ENCODE peak calls at places on chromosomes 11 and 22, in ten cellular contexts. B is tibial nerve; E is CD8-positive, alpha-beta T cell; J is heart right ventricle; U is brain microvascular endothelial cell; I is hepatocyte; R is progenitor cell of endocrine pancreas; Q is AG10803; F is foreskin fibroblast; M is MCF 10A. W is an unnamed sample.

GRCh38 chr22:50571264-50572175 is 6.7 kb downstream of the CPT1B start:
- DNase-seq in U (no peak), E (no peak), B (no peak), J (peak; percentile 45), I (no peak), M (no peak), R (no peak), Q (no peak), F (no peak), W (no peak)

GRCh38 chr11:76810151-76810853 is 27.1 kb downstream of the TSKU start:
- DNase-seq in B (no peak), I (no peak), R (no peak), Q (peak; percentile 29), J (no peak), F (no peak), E (peak; percentile 22), U (peak; percentile 51), M (peak; percentile 78), W (no peak)

GRCh38 chr11:127105578-127105977 is 105.0 kb upstream of the KIRREL3 start:
- DNase-seq in J (no peak), Q (no peak), F (no peak), U (no peak), R (no peak), M (no peak), E (no peak), I (no peak), B (no peak), W (no peak)

GRCh38 chr11:82864268-82864667 is 36.0 kb downstream of the PRCP start:
- DNase-seq in B (peak; percentile 53), F (peak; percentile 85), R (peak; percentile 11), J (peak; percentile 28), I (peak; percentile 69), Q (peak; percentile 47), E (peak; percentile 19), U (peak; percentile 45), M (peak; percentile 81), W (no peak)

GRCh38 chr11:114284021-114284420 is 12.2 kb upstream of the NNMT start:
- DNase-seq in I (no peak), R (no peak), B (no peak), E (no peak), F (no peak), M (peak; percentile 57), U (no peak), Q (peak; percentile 36), J (no peak), W (no peak)

GRCh38 chr22:32042924-32043323 is at the start of gene SLC5A1:
- DNase-seq in J (no peak), Q (no peak), R (no peak), M (peak; percentile 50), B (no peak), E (no peak), U (no peak), I (no peak), F (no peak), W (no peak)

GRCh38 chr22:39092111-39092867 is 4.8 kb upstream of the APOBEC3H start:
- DNase-seq in M (no peak), R (no peak), B (no peak), I (no peak), U (no peak), Q (no peak), F (no peak), E (no peak), J (no peak), W (no peak)

GRCh38 chr11:48107188-48107704 is 109.4 kb upstream of the OR4B1 start:
- DNase-seq in J (no peak), M (no peak), F (peak; percentile 74), I (no peak), R (no peak), Q (peak; percentile 65), B (no peak), U (no peak), E (no peak), W (no peak)

GRCh38 chr11:17930544-17931144 is 82.2 kb downstream of the SERGEF start:
- DNase-seq in B (no peak), F (no peak), E (no peak), Q (no peak), M (no peak), R (no peak), U (no peak), I (no peak), J (no peak), W (no peak)

GRCh38 chr11:17927643-17928343 is 85.1 kb downstream of the SERGEF start:
- DNase-seq in U (no peak), Q (peak; percentile 82), J (no peak), F (peak; percentile 93), I (peak; percentile 16), M (no peak), B (no peak), E (no peak), R (no peak), W (no peak)

GRCh38 chr11:17924713-17925112 is 88.1 kb downstream of the SERGEF start:
- DNase-seq in Q (no peak), U (no peak), J (no peak), I (no peak), E (no peak), R (no peak), F (no peak), M (no peak), B (no peak), W (no peak)

GRCh38 chr11:17929171-17929570 is 83.7 kb downstream of the SERGEF start:
- DNase-seq in Q (no peak), I (no peak), E (no peak), F (no peak), J (no peak), B (no peak), R (no peak), M (no peak), U (no peak), W (no peak)

DNA sequence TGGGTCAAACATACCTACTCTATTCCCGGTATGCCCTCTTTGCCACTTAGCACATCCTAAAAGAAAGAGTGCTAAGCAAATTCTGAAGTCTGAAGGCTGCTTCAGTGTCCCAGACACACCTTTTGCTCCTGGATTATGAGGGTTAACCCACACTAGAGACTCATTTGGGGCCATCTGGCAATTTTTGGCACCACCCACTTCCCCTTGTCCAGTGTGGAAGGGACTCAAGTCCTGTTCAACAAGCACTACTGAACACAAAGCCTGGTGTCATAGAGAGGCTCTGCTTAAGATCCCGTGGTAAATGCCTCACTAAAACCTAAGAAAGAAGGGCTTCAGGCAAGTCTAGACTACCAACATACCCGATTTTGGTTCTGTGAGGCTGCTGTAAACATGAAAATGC is 85.8 kb downstream of the SERGEF start:
- DNase-seq in Q (no peak), B (no peak), F (no peak), R (no peak), J (no peak), M (no peak), I (no peak), E (no peak), U (no peak), W (no peak)
- TF ChIP-seq CTCF in Q (no peak), B (no peak), F (no peak), R (no peak), J (no peak), M (no peak), I (no peak), E (no peak), U (no peak), W (no peak)

GRCh38 chr11:39367526-39367925 is 2091.9 kb downstream of the LRRC4C start:
- DNase-seq in J (no peak), B (no peak), F (no peak), U (no peak), E (no peak), R (no peak), I (no peak), M (no peak), Q (no peak), W (no peak)

GRCh38 chr11:39365809-39366436 is 2093.5 kb downstream of the LRRC4C start:
- DNase-seq in F (no peak), E (no peak), R (no peak), B (no peak), I (peak; percentile 59), J (no peak), Q (no peak), M (peak; percentile 62), U (no peak), W (no peak)

DNA sequence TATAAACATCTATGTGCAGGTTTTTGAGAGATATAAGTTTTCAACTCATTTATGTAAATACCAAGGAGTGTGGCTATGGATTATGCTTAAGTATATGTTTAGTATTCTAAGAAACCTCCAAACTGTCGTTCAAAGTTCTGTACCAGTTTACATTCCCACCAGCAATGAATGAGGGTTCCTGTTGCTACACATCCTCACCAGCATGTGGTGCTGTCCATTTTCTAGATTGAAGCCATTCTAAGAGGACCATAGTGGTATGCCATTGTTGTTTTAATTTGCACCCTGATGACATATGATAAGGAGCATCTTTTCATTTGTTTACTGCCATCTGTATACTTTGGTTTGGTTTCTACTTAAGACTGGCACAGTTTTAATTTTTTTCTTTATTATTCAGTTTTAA is 2097.9 kb downstream of the LRRC4C start:
- DNase-seq in B (no peak), F (no peak), Q (no peak), M (no peak), U (no peak), R (no peak), E (no peak), J (no peak), I (no peak), W (no peak)
- TF ChIP-seq CTCF in B (no peak), F (no peak), Q (no peak), M (no peak), U (no peak), R (no peak), E (no peak), J (no peak), I (no peak), W (no peak)

GRCh38 chr11:2732261-2732939 is 32.6 kb upstream of the KCNQ1OT1 start:
- DNase-seq in U (no peak), J (peak; percentile 17), B (no peak), F (no peak), R (no peak), I (no peak), Q (no peak), E (no peak), M (no peak), W (no peak)
- TF ChIP-seq CTCF in U (no peak), J (no peak), B (no peak), F (no peak), R (no peak), I (no peak), Q (no peak), E (no peak), M (no peak), W (no peak)

DNA sequence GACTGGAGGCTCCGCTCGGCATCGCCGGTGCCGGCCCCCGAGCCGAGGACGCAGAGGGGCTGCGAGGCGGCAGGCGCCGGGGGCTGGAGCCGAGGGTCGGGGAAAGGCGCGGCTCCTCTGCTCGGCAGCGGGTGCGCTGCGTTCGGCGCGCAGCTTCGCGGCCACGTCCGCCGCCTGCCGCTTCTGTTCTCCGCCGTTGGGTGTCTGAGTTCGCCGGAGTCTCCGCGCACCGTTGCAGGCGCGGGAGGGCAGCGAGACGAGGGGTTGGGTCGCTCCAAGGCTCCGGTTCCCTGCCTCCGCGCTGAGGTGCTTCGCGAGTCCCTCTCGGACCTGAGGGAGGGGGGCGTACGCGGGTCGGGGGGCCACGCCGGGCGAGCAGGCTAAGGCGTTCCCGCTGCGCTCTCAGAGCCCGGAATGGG is 350 bp downstream of the MN1 start:
- DNase-seq in J (peak; percentile 48), F (peak; percentile 37), Q (no peak), E (peak; percentile 24), I (peak; percentile 61), U (no peak), R (peak; percentile 35), M (peak; percentile 34), B (no peak), W (no peak)
- TF ChIP-seq CTCF in J (no peak), F (no peak), Q (no peak), E (no peak), I (no peak), U (peak; percentile 6), R (no peak), M (no peak), B (no peak), W (no peak)

W was measured in natural killer cell.